ENCODE peak calls at places on chromosome X, in six cellular contexts. O, X, S, J, N and U are unnamed samples.

GRCh38 chrX:10597871-10598270 is 22.5 kb downstream of the MID1 start:
- DNase-seq in S (no peak), X (peak), N (no peak), O (peak), J (no peak), U (no peak)

GRCh38 chrX:19616959-19617358 is 101.7 kb upstream of the MAP3K15 start:
- DNase-seq in J (no peak), N (no peak), X (peak), S (no peak), O (peak), U (no peak)

GRCh38 chrX:111447298-111447697 is 35.3 kb upstream of the DCX start:
- DNase-seq in N (no peak), X (no peak), J (peak), S (no peak), O (peak), U (no peak)

GRCh38 chrX:134711135-134711941 is 53.1 kb upstream of the PLAC1 start:
- DNase-seq in J (peak), S (no peak), O (no peak), X (no peak), N (no peak), U (no peak)

GRCh38 chrX:140766024-140766611 is 56.6 kb downstream of the LINC00632 start:
- DNase-seq in X (peak), S (no peak), O (peak), J (peak), N (peak), U (no peak)

GRCh38 chrX:155873203-155873602 is 7.9 kb upstream of the VAMP7 start:
- DNase-seq in O (no peak), J (no peak), X (no peak), S (no peak), N (no peak), U (no peak)

GRCh38 chrX:49244207-49244606 is 8.9 kb downstream of the CCDC22 start:
- DNase-seq in X (no peak), N (no peak), S (no peak), J (no peak), O (no peak), U (no peak)

GRCh38 chrX:77595848-77596247 is 148.7 kb downstream of the FGF16 start:
- DNase-seq in N (no peak), J (no peak), S (no peak), O (no peak), X (no peak), U (no peak)

GRCh38 chrX:72269671-72270251 is 7.3 kb downstream of the RPS4X start:
- DNase-seq in S (no peak), O (peak), N (no peak), J (no peak), X (peak), U (no peak)

GRCh38 chrX:53483838-53484420 is 49.8 kb upstream of the HSD17B10 start:
- DNase-seq in O (peak), J (no peak), N (no peak), S (no peak), X (no peak), U (no peak)

GRCh38 chrX:53188763-53189162 is 36.2 kb downstream of the KDM5C start:
- DNase-seq in S (no peak), N (no peak), O (no peak), X (no peak), J (no peak), U (no peak)